ENCODE peak calls at places on chromosomes 5 and 9, in five cellular contexts. B, K, Y, N and S are unnamed samples.

GRCh38 chr5:93789173-93790070 is 48.0 kb upstream of the POU5F2 start:
- DNase-seq in Y (no peak), N (no peak), B (no peak), K (no peak), S (peak; percentile 57)

GRCh38 chr5:73263001-73263710 is 90.2 kb downstream of the TMEM174 start:
- DNase-seq in N (no peak), B (no peak), Y (no peak), K (no peak), S (no peak)

GRCh38 chr9:37410969-37411785 is 11.3 kb upstream of the GRHPR start:
- DNase-seq in Y (no peak), N (peak; percentile 55), B (no peak), K (no peak), S (no peak)

GRCh38 chr9:137028281-137029057 is 432 bp upstream of the ABCA2 start:
- DNase-seq in B (peak; percentile 85), Y (peak; percentile 83), N (peak; percentile 77), K (peak; percentile 68), S (peak; percentile 44)

GRCh38 chr5:175254155-175254554 is 189.8 kb downstream of the DRD1 start:
- DNase-seq in N (no peak), B (no peak), Y (no peak), K (no peak), S (no peak)

GRCh38 chr9:109452761-109453160 is 45.3 kb downstream of the PTPN3 start:
- DNase-seq in K (no peak), N (no peak), Y (no peak), B (no peak), S (no peak)

GRCh38 chr9:89097219-89097618 is 81.4 kb downstream of the SHC3 start:
- DNase-seq in K (no peak), Y (no peak), N (no peak), B (no peak), S (no peak)

GRCh38 chr5:78893959-78894676 is 91.0 kb downstream of the ARSB start:
- DNase-seq in N (no peak), B (no peak), K (no peak), Y (no peak), S (no peak)

GRCh38 chr5:72557147-72557501 is 49.9 kb upstream of the ZNF366 start:
- DNase-seq in K (no peak), B (peak; percentile 25), N (no peak), Y (no peak), S (no peak)

GRCh38 chr9:93610206-93610605 is 33.8 kb downstream of the PHF2 start:
- DNase-seq in N (no peak), B (no peak), Y (no peak), K (no peak), S (no peak)

GRCh38 chr9:109497193-109498165 is 628 bp downstream of the PTPN3 start:
- DNase-seq in B (peak; percentile 73), K (no peak), Y (peak; percentile 66), N (peak; percentile 52), S (peak; percentile 43)

GRCh38 chr5:37222181-37222580 is 27.0 kb downstream of the CPLANE1 start:
- DNase-seq in K (no peak), B (no peak), Y (no peak), N (no peak), S (no peak)

GRCh38 chr5:151094054-151094858 is 13.4 kb upstream of the TNIP1 start:
- DNase-seq in N (no peak), K (peak; percentile 37), Y (peak; percentile 74), B (no peak), S (no peak)

GRCh38 chr5:149916317-149917072 is 28.1 kb downstream of the PDE6A start:
- DNase-seq in K (no peak), Y (no peak), B (no peak), N (no peak), S (no peak)

GRCh38 chr9:34783951-34784487 is 74.1 kb upstream of the CCL21 start:
- DNase-seq in N (no peak), B (no peak), K (no peak), Y (no peak), S (no peak)